ENCODE peak calls at places on chromosomes 7 and 10, in four cellular contexts. A is PC-3, N is cardiac muscle cell, B is GM23248. K is an unnamed sample.
A peak's percentile ranks its signal among the peaks of the same experiment; 100 is the strongest.

GRCh38 chr7:11833431-11833830 is 1.4 kb upstream of the THSD7A start:
- DNase-seq in N (no peak), A (no peak), B (no peak), K (no peak)

GRCh38 chr10:111646021-111646420 is 537.5 kb downstream of the GPAM start:
- DNase-seq in N (no peak), A (no peak), B (peak; percentile 42), K (no peak)

GRCh38 chr7:106736508-106737201 is 75.7 kb upstream of the CCDC71L start:
- DNase-seq in N (peak; percentile 23), B (peak; percentile 85), A (peak; percentile 72), K (peak; percentile 6)

GRCh38 chr7:81308643-81309354 is 389.9 kb upstream of the SEMA3C start:
- DNase-seq in N (no peak), B (peak; percentile 56), A (no peak), K (no peak)

GRCh38 chr10:121096617-121097431 is 245.7 kb downstream of the WDR11 start:
- DNase-seq in B (no peak), N (no peak), A (no peak), K (no peak)

GRCh38 chr10:122132331-122132755 is 138.8 kb upstream of the BTBD16 start:
- DNase-seq in A (no peak), N (no peak), B (no peak), K (no peak)

GRCh38 chr7:96723622-96724021 is 14.0 kb upstream of the SEM1 start:
- DNase-seq in N (no peak), B (peak; percentile 8), A (no peak), K (no peak)

GRCh38 chr10:22433875-22434274 is 88.6 kb downstream of the SPAG6 start:
- DNase-seq in A (peak; percentile 91), B (peak; percentile 92), N (no peak), K (no peak)

GRCh38 chr10:115417585-115418265 is 324.6 kb downstream of the ATRNL1 start:
- DNase-seq in B (peak; percentile 20), A (peak; percentile 41), N (peak; percentile 64), K (no peak)

GRCh38 chr10:119401671-119402395 is 140.7 kb downstream of the RGS10 start:
- DNase-seq in B (peak; percentile 98), N (no peak), A (peak; percentile 57), K (no peak)

GRCh38 chr7:129169171-129169643 is 19.2 kb upstream of the SMO start:
- DNase-seq in A (no peak), B (peak; percentile 61), N (peak; percentile 48), K (peak; percentile 16)

GRCh38 chr10:86671985-86672710 is 3.8 kb downstream of the LDB3 start:
- DNase-seq in B (no peak), N (peak; percentile 92), A (no peak), K (no peak)

DNA sequence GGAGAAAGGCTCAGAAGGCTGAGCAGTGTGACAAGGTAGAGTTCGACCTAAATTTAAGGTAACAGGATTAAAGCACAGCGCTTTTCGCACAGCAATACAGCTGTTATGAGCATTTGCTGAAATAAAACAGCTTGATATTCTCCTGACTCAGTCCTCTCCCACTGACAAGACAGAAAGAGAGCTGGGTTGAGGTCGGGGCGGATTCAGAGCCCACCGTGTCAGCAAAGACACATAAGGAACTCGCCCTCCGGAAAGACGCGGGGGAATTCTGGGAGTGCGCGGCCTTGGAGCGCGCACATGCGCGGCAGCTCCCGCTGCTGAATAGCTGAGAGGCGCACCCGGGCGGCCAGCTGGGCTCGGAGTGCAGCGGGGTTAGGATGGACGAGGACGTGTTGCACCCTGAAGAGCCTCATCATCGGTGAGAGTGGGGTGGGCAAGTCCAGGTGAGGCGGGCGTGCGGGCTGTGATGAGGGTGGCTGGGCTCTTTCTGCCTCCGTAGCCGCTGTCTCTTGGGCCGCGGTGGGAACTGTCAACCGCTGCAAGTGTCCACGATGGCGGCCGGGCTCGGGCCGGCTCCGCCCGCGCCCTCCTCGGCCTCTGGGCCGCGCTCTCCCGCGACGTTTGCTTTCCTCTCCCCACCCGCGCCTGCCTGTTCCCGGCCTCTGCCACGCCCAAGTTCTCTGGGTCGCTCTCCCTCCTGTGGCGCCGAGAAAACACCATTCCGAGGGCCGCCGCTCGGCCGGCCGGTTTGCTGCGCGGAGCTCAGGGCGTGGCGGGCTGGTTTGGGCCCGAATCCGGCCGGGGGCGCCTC is 120.6 kb downstream of the LYZL1 start:
- DNase-seq in A (peak; percentile 61), B (peak; percentile 86), N (peak; percentile 44), K (no peak)
- H3K4me3 ChIP-seq in A (peak overlapping the region; percentile 76), B (peak overlapping the region; percentile 90), N (peak overlapping the region; percentile 38), K (peak overlapping the region; percentile 32)

DNA sequence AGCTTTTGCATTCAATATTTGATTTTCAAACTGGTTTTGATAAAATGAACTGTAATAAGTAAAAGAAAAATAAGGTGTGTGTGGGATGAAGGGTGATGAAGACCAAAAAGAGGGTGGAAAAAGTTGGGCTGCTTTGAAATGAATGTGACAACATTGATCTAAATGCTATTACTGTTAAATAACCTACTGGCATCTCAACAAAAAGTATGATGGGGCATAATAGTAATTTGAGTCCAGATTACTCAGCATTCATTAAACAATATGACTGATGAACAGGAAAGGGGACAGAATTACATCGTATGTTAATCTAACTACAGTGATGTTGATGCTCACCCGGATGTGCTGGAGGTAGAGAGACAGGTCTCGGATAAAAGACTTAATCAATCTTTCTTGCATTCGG is 112.2 kb downstream of the ABCC2 start:
- DNase-seq in B (peak; percentile 14), N (no peak), A (peak; percentile 13), K (no peak)
- H3K36me3 ChIP-seq in B (peaks cover 59% of the 10 kb centered on the region), N (peaks cover 71% of the 10 kb centered on the region), A (peaks cover 4% of the 10 kb centered on the region), K (peaks cover 3% of the 10 kb centered on the region)

DNA sequence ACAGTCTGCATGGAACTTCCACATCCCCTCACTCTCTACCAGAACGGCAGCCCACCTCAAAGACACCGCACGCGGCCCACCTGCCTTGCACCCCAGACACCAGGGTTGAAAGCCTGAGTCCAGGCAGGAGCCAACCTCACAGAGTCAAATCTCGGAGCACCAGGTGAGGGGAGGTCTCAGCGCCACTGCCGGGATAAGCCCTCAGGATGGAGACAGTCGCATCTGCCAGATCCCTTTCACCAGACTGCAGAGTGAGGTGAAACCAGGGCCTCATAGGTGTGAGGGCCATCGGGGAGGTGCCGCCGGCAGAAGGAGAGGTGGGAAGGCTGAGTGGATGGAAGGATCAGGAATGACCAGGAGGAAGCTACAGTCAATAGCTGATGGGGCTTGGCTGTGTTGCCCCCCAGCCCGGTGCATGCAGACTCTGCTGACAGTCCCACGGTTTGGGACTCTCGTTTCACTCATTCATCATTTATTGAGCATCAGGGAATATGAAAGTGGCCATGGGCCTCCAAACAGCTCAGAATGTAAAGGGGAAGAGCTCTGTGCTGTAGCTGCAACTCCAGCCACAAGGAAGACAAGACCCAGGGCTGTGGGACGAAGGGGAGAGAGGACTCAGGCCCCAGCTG is 315.0 kb downstream of the PTPRN2 start:
- DNase-seq in A (no peak), N (no peak), B (no peak), K (no peak)
- H3K9me3 ChIP-seq in A (no peaks in the 10 kb centered on the region), N (no peaks in the 10 kb centered on the region), B (no peaks in the 10 kb centered on the region), K (no peaks in the 10 kb centered on the region)

DNA sequence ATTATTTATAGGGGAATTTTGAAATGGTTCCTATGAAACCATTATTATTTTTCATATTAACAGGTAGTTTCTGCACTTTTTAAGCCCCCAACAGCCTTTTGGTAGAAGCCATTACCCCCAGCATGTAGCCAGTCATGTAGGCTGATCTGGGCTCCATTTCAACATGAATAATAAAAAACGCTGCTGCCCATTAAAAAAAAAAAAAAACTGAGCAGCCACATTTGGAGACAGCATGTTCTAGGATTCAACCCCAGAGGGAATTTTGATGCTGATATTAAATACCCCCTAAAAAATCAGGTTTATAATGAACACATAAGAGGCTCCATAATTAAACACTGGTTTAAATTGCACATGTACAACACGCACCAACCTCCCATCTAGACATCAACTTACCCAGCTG is 181.3 kb downstream of the RTKN2 start:
- DNase-seq in A (no peak), B (peak; percentile 43), N (no peak), K (no peak)
- H3K4me3 ChIP-seq in A (no peak overlapping the region), B (no peak overlapping the region), N (no peak overlapping the region), K (no peak overlapping the region)

GRCh38 chr7:127361736-127362135 is 30.8 kb downstream of the ZNF800 start:
- DNase-seq in B (no peak), A (no peak), N (no peak), K (no peak)
- H3K36me3 ChIP-seq in B (peaks cover 22% of the 10 kb centered on the region), A (peaks cover 4% of the 10 kb centered on the region), N (peaks cover 4% of the 10 kb centered on the region), K (peaks cover 6% of the 10 kb centered on the region)

K was measured in CD8-positive, alpha-beta memory T cell.